ENCODE peak calls at places on chromosome 14, in four cellular contexts. Y is K562, C is esophagus muscularis mucosa, X is transverse colon. Q is an unnamed sample.

GRCh38 chr14:70139384-70139783 is 49.4 kb downstream of the SLC8A3 start:
- DNase-seq in Y (no peak), C (no peak), X (no peak), Q (no peak)

GRCh38 chr14:79337761-79338160 is 873.5 kb downstream of the DIO2 start:
- DNase-seq in Y (no peak), C (no peak), X (no peak), Q (no peak)

GRCh38 chr14:53368714-53369191 is 215.6 kb upstream of the DDHD1 start:
- DNase-seq in Y (no peak), C (no peak), X (no peak), Q (no peak)

GRCh38 chr14:51342226-51342625 is 102.2 kb downstream of the TMX1 start:
- DNase-seq in Y (no peak), C (peak), X (no peak), Q (no peak)

GRCh38 chr14:80955434-80955939 is at the start of gene TSHR:
- DNase-seq in Y (peak), C (no peak), X (no peak), Q (no peak)

GRCh38 chr14:101109981-101110728 is 206.6 kb upstream of the RTL1 start:
- DNase-seq in Y (no peak), C (peak), X (no peak), Q (no peak)

GRCh38 chr14:85129907-85130306 is 400.0 kb upstream of the FLRT2 start:
- DNase-seq in Y (no peak), C (no peak), X (no peak), Q (no peak)

GRCh38 chr14:61298834-61299233 is 17.7 kb upstream of the TMEM30B start:
- DNase-seq in Y (no peak), C (peak), X (no peak), Q (no peak)

GRCh38 chr14:34250959-34251358 is 211.1 kb downstream of the SPTSSA start:
- DNase-seq in Y (no peak), C (peak), X (no peak), Q (no peak)

GRCh38 chr14:45135659-45136314 is at the start of gene FANCM:
- DNase-seq in Y (peak), C (peak), X (peak), Q (peak)

DNA sequence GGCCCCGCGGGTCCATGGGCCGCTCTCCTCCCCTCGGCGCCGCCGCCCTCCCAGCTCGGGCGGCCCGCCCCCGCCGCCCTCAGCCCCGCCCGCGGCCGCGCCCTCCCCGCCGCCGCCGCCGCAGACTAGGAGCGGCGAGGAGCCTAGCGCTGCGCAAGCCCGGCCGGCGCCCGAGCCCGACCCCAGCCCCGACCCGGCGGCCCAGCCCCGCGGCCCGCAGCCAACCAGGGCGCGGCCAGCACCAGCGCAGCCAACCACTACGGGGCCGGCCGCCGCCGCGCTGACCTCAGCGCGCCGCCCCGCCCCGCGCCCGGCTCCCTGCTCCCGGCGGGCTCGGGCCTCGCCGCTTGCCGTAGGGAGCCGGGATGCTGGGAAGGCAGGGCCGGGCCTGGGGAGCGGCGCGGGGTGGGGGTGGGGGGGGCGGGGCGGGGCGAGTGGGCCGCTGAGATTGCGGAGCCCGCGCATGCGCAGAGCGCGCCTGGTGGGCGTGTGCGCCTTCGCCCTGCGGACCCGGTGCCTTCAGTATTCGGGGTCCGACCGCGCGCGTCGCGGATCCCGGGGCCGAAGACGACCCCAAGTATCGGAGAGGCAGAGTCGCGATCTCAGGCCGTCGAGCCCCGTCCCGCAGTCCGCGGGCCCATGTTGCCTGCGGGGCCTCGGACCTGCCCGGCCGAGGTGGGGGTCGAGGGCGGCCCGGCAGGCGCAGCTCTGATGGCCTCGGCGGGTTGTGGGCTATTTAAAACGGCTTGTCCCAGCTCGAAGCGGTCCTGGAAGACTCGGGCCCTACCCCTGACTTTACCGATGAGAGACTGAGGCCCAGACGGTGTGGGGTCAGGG is at the start of gene CDC42BPB:
- DNase-seq in Y (peak), C (peak), X (peak), Q (peak)
- TF ChIP-seq POLR2A in Y (no peak), C (no peak), X (peak), Q (no peak)

GRCh38 chr14:68447581-68448281 is 345.1 kb downstream of the ZFP36L1 start:
- DNase-seq in Y (no peak), C (no peak), X (no peak), Q (no peak)

GRCh38 chr14:68448379-68448778 is 344.5 kb downstream of the ZFP36L1 start:
- DNase-seq in Y (no peak), C (no peak), X (no peak), Q (no peak)

GRCh38 chr14:68449565-68450295 is 343.1 kb downstream of the ZFP36L1 start:
- DNase-seq in Y (no peak), C (no peak), X (no peak), Q (no peak)

GRCh38 chr14:68450391-68451120 is 342.3 kb downstream of the ZFP36L1 start:
- DNase-seq in Y (no peak), C (no peak), X (no peak), Q (no peak)

GRCh38 chr14:68451676-68452387 is 341.0 kb downstream of the ZFP36L1 start:
- DNase-seq in Y (no peak), C (no peak), X (no peak), Q (no peak)
- TF ChIP-seq POLR2AphosphoS5 in Y (no peak), C (peak), X (no peak), Q (no peak)

DNA sequence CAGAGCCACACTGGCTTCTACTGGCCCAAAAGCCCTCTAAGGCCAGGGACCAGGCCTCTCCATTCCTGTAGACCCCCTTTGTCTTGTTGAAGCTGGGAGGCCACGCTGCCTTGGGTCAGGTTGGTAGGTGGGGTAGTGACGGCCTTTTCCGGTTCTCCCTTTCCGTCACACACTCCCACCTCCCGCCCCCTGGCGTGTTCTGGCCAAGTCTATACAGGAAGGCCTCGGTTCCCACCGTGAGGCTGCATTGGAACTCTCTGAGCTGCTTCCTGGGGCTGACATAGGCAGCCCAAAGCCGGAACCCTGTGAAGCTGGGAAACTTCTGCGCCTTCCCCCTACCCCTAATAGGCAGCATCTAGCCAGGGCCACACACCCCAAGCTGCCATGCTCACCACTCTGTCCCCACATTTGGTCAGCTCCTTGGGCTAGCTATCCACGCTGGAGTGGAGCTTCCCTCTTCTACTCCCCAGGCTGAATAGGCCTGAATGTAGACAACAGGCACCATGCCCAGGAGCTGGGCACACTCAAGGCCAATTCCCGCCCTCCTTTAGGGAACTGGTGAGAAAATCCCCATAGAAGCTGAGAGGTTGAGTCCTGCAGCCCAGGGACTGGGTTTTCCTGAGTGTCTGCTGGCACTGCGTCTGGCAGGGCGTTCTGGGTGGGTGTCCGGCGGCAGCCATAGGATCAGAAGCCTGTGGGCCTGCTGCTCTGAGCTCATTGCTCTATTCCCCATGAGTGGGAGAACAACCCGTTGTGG is 35.7 kb downstream of the RIN3 start:
- DNase-seq in Y (no peak), C (no peak), X (no peak), Q (no peak)
- TF ChIP-seq POLR2A in Y (no peak), C (no peak), X (no peak), Q (no peak)

DNA sequence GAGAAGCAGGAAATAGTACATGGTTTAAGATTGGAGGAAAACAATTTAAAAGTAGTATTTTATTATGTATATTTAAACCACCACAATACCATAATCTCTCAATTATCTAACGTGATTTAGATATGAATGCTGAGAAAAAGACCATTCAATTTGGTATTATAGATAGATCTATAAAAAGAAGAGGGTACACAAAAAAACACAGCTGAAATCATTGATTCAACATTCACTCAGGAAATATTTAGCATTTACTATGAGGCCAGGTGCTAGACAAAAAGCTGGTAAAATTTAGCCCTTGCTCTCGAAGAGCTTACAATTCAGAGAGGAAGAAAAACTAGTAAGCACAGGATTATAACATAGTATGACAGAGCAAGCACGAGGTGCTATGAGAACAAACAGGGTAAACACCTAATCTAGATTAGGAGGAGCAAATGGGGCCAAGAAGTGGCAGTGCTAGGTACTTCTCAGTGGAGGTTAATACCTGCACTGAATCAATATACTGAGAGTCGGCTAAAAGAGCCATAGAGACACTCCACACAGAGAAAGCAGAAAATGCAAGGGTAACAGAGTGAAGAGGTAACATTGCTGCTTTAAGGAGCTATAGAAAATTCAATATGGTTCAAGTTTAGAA is 27.6 kb downstream of the TRIP11 start:
- DNase-seq in Y (no peak), C (no peak), X (no peak), Q (no peak)
- TF ChIP-seq POLR2AphosphoS5 in Y (no peak), C (no peak), X (no peak), Q (no peak)

DNA sequence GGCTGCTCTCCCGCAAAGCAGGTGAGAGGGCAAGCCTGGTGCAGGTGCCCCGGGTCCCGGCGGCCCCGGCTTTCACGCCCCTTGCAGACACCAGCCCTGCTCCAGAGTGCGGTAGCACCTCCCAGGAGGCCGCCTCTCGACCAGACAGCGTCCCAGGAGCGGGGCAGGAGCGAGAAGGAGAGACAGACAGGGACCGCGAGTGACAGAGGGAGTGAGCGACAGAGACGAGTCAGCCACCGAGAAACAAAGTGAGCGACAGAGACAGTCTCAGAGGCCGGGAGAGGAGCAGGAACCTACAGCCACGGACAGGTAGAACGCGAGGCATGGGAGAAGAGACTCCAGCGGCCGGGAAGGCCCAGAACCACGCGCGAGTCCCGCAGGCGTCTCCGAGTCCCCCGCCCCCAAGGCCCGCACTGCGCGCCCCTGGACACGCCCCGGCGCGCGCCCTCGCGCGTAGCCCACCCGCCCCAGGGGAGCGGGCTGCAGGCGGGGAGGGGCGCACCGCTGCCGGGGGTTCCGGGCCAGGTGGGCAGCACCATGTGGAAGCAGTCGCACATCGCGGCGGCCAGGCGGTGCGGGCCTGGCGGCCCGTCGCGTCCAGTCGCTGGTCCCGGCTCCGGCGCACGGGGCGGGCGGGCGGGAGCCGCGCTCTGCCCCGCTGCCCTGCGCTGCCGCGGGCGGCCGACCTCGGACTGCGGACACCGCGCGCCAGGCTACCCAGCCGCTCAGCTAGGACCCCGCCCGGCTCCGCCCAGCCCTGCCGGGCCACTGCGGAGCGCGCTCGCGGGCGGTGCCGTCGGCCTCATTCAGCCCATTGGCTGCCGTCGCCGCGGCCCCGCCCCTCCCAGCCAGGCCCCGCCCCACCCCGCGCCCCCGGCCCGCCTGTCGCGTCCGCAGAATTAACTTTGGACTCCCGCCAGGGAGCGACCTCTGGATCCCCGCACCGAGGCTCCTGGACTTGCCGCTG is at the start of gene AHNAK2:
- DNase-seq in Y (peak), C (no peak), X (peak), Q (no peak)
- TF ChIP-seq POLR2A in Y (no peak), C (no peak), X (no peak), Q (no peak)

GRCh38 chr14:64714432-64715025 is 10.3 kb downstream of the PLEKHG3 start:
- DNase-seq in Y (no peak), C (no peak), X (no peak), Q (peak)

GRCh38 chr14:64713677-64714076 is 9.5 kb downstream of the PLEKHG3 start:
- DNase-seq in Y (no peak), C (no peak), X (no peak), Q (no peak)

GRCh38 chr14:64715146-64715627 is 11.0 kb downstream of the PLEKHG3 start:
- DNase-seq in Y (no peak), C (no peak), X (no peak), Q (peak)

GRCh38 chr14:64717870-64718269 is 13.6 kb downstream of the PLEKHG3 start:
- DNase-seq in Y (no peak), C (no peak), X (no peak), Q (peak)

DNA sequence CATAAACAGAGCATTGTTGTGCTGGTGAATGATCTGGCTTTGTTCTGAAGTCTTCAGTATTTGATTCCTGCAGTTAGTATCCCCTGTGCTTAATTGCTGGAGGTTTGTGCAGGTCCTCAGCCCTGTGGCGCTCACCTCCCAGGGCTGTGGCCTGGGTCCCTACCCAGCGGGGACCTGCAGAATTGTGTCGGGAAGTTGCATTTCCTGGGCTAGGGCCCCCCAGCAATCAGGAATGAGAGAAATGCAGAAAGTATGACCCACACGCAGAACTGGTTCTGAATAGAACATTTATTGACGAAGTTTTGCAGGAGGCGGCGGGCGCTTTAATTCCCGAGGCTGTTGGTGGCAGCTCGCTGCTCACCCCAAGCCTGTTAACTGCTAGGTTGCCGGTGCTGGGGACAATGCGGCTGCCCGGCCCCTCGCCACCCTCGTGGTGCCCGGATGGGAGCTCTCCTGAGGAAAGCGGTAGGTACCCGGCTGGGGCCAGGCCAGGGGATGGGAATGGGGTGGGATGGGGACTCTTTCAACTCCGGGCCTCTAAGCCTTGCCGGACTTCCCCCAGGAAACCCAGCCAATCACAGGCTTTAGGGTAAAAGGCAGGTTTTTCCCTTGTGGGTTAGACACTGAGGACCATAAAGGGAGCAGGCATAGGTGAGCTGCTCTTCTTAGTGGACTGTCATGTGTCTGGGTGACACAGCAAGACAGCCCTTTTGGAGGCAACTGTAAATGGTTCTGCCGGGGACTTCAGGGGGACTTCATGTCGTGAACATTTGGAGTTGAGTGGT is 11.6 kb downstream of the PLEKHG3 start:
- DNase-seq in Y (no peak), C (no peak), X (no peak), Q (peak)
- TF ChIP-seq POLR2AphosphoS5 in Y (no peak), C (no peak), X (no peak), Q (no peak)

GRCh38 chr14:99572173-99572999 is 31.6 kb downstream of the CCDC85C start:
- DNase-seq in Y (peak), C (no peak), X (peak), Q (no peak)

GRCh38 chr14:99575043-99576023 is 28.7 kb downstream of the CCDC85C start:
- DNase-seq in Y (peak), C (no peak), X (peak), Q (peak)

GRCh38 chr14:99573000-99573330 is 31.0 kb downstream of the CCDC85C start:
- DNase-seq in Y (no peak), C (no peak), X (no peak), Q (no peak)

GRCh38 chr14:99573436-99574098 is 30.4 kb downstream of the CCDC85C start:
- DNase-seq in Y (no peak), C (no peak), X (no peak), Q (no peak)

DNA sequence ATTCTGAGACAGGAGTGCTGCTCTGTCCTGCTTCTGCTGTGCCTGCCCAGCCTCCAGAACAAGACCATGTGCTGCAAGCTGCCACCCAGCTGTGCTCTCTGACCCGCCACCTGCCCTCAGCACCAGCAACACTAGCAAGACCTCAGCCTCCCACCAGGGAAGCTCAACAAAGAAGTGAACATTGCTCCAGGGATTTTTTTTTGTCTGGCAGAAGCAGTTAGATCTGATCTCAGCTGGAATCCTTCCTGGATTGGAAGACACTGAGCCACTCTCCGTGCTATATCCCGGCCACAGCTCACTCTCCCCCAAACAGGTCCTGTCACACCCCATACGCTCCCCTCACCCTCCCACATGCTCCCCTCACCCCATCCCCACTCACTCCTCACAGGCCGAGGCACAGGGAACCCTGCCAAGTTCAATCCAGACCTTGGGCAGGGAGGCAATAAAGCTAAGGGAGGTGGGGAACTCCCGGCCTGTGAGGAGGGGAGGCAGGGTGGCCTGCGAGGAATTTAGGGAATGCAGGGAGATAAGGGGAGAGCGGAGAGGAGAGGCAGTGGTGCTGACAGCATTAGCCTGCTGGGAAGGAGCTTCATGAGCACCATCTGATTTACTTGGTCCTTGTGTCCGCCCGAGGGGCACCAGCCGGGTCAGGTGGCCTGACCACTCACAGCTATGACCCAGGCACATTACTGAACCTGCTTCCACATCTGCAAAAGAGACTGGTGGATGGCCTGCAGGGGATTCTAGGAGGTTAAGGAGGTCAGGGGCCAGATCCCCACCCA is 29.7 kb downstream of the CCDC85C start:
- DNase-seq in Y (no peak), C (no peak), X (peak), Q (no peak)
- TF ChIP-seq POLR2A in Y (no peak), C (no peak), X (no peak), Q (no peak)